ENCODE peak calls at places on chromosomes 1 and 21, in eight cellular contexts. One of them, this sample, is unnamed.

GRCh38 chr1:220217383-220217988 is 54.8 kb downstream of the RAB3GAP2 start:
- DNase-seq in naive thymus-derived CD4-positive, alpha-beta T cell: no peak
- DNase-seq in pancreas: no peak
- DNase-seq in cardiac muscle cell: peak; percentile 18
- DNase-seq in CD8-positive, alpha-beta memory T cell: no peak
- DNase-seq in lower lobe of right lung: no peak
- DNase-seq in neural progenitor cell: peak; percentile 16
- DNase-seq in mesenchymal stem cell: peak; percentile 12
- DNase-seq in this sample: no peak

GRCh38 chr1:31934706-31935629 is 3.2 kb downstream of the PTP4A2 start:
- DNase-seq in naive thymus-derived CD4-positive, alpha-beta T cell: no peak
- DNase-seq in pancreas: no peak
- DNase-seq in cardiac muscle cell: no peak
- DNase-seq in CD8-positive, alpha-beta memory T cell: no peak
- DNase-seq in lower lobe of right lung: no peak
- DNase-seq in neural progenitor cell: peak; percentile 48
- DNase-seq in mesenchymal stem cell: no peak
- DNase-seq in this sample: no peak

GRCh38 chr1:200873671-200874397 is 1.1 kb downstream of the GPR25 start:
- DNase-seq in naive thymus-derived CD4-positive, alpha-beta T cell: no peak
- DNase-seq in pancreas: no peak
- DNase-seq in cardiac muscle cell: no peak
- DNase-seq in CD8-positive, alpha-beta memory T cell: no peak
- DNase-seq in lower lobe of right lung: no peak
- DNase-seq in neural progenitor cell: no peak
- DNase-seq in mesenchymal stem cell: no peak
- DNase-seq in this sample: no peak

GRCh38 chr1:2294661-2295060 is 66.5 kb downstream of the SKI start:
- DNase-seq in naive thymus-derived CD4-positive, alpha-beta T cell: no peak
- DNase-seq in pancreas: no peak
- DNase-seq in cardiac muscle cell: no peak
- DNase-seq in CD8-positive, alpha-beta memory T cell: no peak
- DNase-seq in lower lobe of right lung: no peak
- DNase-seq in neural progenitor cell: no peak
- DNase-seq in mesenchymal stem cell: no peak
- DNase-seq in this sample: no peak

GRCh38 chr1:96308314-96308713 is 413.3 kb upstream of the PTBP2 start:
- DNase-seq in naive thymus-derived CD4-positive, alpha-beta T cell: no peak
- DNase-seq in pancreas: no peak
- DNase-seq in cardiac muscle cell: no peak
- DNase-seq in CD8-positive, alpha-beta memory T cell: no peak
- DNase-seq in lower lobe of right lung: no peak
- DNase-seq in neural progenitor cell: no peak
- DNase-seq in mesenchymal stem cell: no peak
- DNase-seq in this sample: no peak

GRCh38 chr21:25936776-25937175 is 202.0 kb downstream of the GABPA start:
- DNase-seq in naive thymus-derived CD4-positive, alpha-beta T cell: no peak
- DNase-seq in pancreas: no peak
- DNase-seq in cardiac muscle cell: no peak
- DNase-seq in CD8-positive, alpha-beta memory T cell: no peak
- DNase-seq in lower lobe of right lung: no peak
- DNase-seq in neural progenitor cell: no peak
- DNase-seq in mesenchymal stem cell: peak; percentile 74
- DNase-seq in this sample: no peak

GRCh38 chr1:41467673-41468072 is 16.8 kb downstream of the EDN2 start:
- DNase-seq in naive thymus-derived CD4-positive, alpha-beta T cell: no peak
- DNase-seq in pancreas: no peak
- DNase-seq in cardiac muscle cell: no peak
- DNase-seq in CD8-positive, alpha-beta memory T cell: no peak
- DNase-seq in lower lobe of right lung: no peak
- DNase-seq in neural progenitor cell: no peak
- DNase-seq in mesenchymal stem cell: no peak
- DNase-seq in this sample: no peak

GRCh38 chr1:5888606-5889211 is 103.5 kb downstream of the NPHP4 start:
- DNase-seq in naive thymus-derived CD4-positive, alpha-beta T cell: no peak
- DNase-seq in pancreas: no peak
- DNase-seq in cardiac muscle cell: no peak
- DNase-seq in CD8-positive, alpha-beta memory T cell: no peak
- DNase-seq in lower lobe of right lung: peak; percentile 14
- DNase-seq in neural progenitor cell: peak; percentile 28
- DNase-seq in mesenchymal stem cell: no peak
- DNase-seq in this sample: no peak

GRCh38 chr1:234206651-234207284 is 166.5 kb upstream of the COA6 start:
- DNase-seq in naive thymus-derived CD4-positive, alpha-beta T cell: no peak
- DNase-seq in pancreas: no peak
- DNase-seq in cardiac muscle cell: no peak
- DNase-seq in CD8-positive, alpha-beta memory T cell: no peak
- DNase-seq in lower lobe of right lung: no peak
- DNase-seq in neural progenitor cell: no peak
- DNase-seq in mesenchymal stem cell: peak; percentile 71
- DNase-seq in this sample: no peak

GRCh38 chr1:207174913-207175312 is 70.9 kb downstream of the C4BPA start:
- DNase-seq in naive thymus-derived CD4-positive, alpha-beta T cell: no peak
- DNase-seq in pancreas: no peak
- DNase-seq in cardiac muscle cell: no peak
- DNase-seq in CD8-positive, alpha-beta memory T cell: no peak
- DNase-seq in lower lobe of right lung: no peak
- DNase-seq in neural progenitor cell: no peak
- DNase-seq in mesenchymal stem cell: no peak
- DNase-seq in this sample: no peak

GRCh38 chr1:237671262-237671661 is 219.5 kb downstream of the ZP4 start:
- DNase-seq in naive thymus-derived CD4-positive, alpha-beta T cell: no peak
- DNase-seq in pancreas: no peak
- DNase-seq in cardiac muscle cell: no peak
- DNase-seq in CD8-positive, alpha-beta memory T cell: no peak
- DNase-seq in lower lobe of right lung: no peak
- DNase-seq in neural progenitor cell: no peak
- DNase-seq in mesenchymal stem cell: no peak
- DNase-seq in this sample: no peak

GRCh38 chr1:44029260-44029910 is 1.9 kb downstream of the SLC6A9 start:
- DNase-seq in naive thymus-derived CD4-positive, alpha-beta T cell: no peak
- DNase-seq in pancreas: no peak
- DNase-seq in cardiac muscle cell: peak; percentile 77
- DNase-seq in CD8-positive, alpha-beta memory T cell: no peak
- DNase-seq in lower lobe of right lung: no peak
- DNase-seq in neural progenitor cell: no peak
- DNase-seq in mesenchymal stem cell: no peak
- DNase-seq in this sample: no peak

GRCh38 chr1:64960731-64961130 is 5.6 kb downstream of the JAK1 start:
- DNase-seq in naive thymus-derived CD4-positive, alpha-beta T cell: no peak
- DNase-seq in pancreas: no peak
- DNase-seq in cardiac muscle cell: no peak
- DNase-seq in CD8-positive, alpha-beta memory T cell: no peak
- DNase-seq in lower lobe of right lung: no peak
- DNase-seq in neural progenitor cell: no peak
- DNase-seq in mesenchymal stem cell: no peak
- DNase-seq in this sample: no peak

GRCh38 chr1:53944469-53945182 is 873 bp downstream of the IFT25 start:
- DNase-seq in naive thymus-derived CD4-positive, alpha-beta T cell: no peak
- DNase-seq in pancreas: no peak
- DNase-seq in cardiac muscle cell: no peak
- DNase-seq in CD8-positive, alpha-beta memory T cell: no peak
- DNase-seq in lower lobe of right lung: no peak
- DNase-seq in neural progenitor cell: no peak
- DNase-seq in mesenchymal stem cell: peak; percentile 34
- DNase-seq in this sample: no peak

GRCh38 chr1:37765937-37766664 is 1.2 kb upstream of the EPHA10 start:
- DNase-seq in naive thymus-derived CD4-positive, alpha-beta T cell: no peak
- DNase-seq in pancreas: no peak
- DNase-seq in cardiac muscle cell: no peak
- DNase-seq in CD8-positive, alpha-beta memory T cell: no peak
- DNase-seq in lower lobe of right lung: no peak
- DNase-seq in neural progenitor cell: peak; percentile 10
- DNase-seq in mesenchymal stem cell: no peak
- DNase-seq in this sample: no peak

GRCh38 chr1:23578311-23578996 is 19.2 kb upstream of the ID3 start:
- DNase-seq in naive thymus-derived CD4-positive, alpha-beta T cell: no peak
- DNase-seq in pancreas: no peak
- DNase-seq in cardiac muscle cell: no peak
- DNase-seq in CD8-positive, alpha-beta memory T cell: no peak
- DNase-seq in lower lobe of right lung: no peak
- DNase-seq in neural progenitor cell: no peak
- DNase-seq in mesenchymal stem cell: peak; percentile 66
- DNase-seq in this sample: no peak

DNA sequence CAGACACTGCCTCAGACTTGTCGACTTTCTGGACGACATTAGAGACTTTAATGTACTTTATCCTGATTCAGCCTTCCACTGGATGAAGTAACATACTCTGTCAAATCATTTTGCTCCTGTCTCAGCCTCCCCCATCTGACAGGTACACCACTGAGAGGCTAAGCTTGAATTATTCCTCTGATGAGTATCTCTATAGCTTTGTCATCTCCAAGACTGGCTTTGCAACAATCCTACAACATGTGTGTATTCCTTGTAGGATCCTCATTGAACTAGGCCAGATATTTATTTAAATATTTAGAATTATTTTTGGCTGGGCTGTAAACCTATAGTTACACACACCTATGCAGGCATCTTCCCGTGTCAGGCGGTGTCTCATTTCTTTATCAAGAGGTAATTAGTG is 1.1 kb upstream of the TRIM58 start:
- DNase-seq in naive thymus-derived CD4-positive, alpha-beta T cell: no peak
- DNase-seq in pancreas: no peak
- DNase-seq in cardiac muscle cell: no peak
- DNase-seq in CD8-positive, alpha-beta memory T cell: no peak
- DNase-seq in lower lobe of right lung: no peak
- DNase-seq in neural progenitor cell: no peak
- DNase-seq in mesenchymal stem cell: no peak
- DNase-seq in this sample: no peak
- H3K9me3 ChIP-seq in naive thymus-derived CD4-positive, alpha-beta T cell: no peaks in the 10 kb centered on the region
- H3K9me3 ChIP-seq in pancreas: no peaks in the 10 kb centered on the region
- H3K9me3 ChIP-seq in cardiac muscle cell: no peaks in the 10 kb centered on the region
- H3K9me3 ChIP-seq in CD8-positive, alpha-beta memory T cell: no peaks in the 10 kb centered on the region
- H3K9me3 ChIP-seq in lower lobe of right lung: no peaks in the 10 kb centered on the region
- H3K9me3 ChIP-seq in neural progenitor cell: peaks cover 22% of the 10 kb centered on the region
- H3K9me3 ChIP-seq in mesenchymal stem cell: peaks cover 4% of the 10 kb centered on the region
- H3K9me3 ChIP-seq in this sample: no peaks in the 10 kb centered on the region

GRCh38 chr1:4684849-4685248 is 30.4 kb downstream of the AJAP1 start:
- DNase-seq in naive thymus-derived CD4-positive, alpha-beta T cell: no peak
- DNase-seq in pancreas: no peak
- DNase-seq in cardiac muscle cell: no peak
- DNase-seq in CD8-positive, alpha-beta memory T cell: no peak
- DNase-seq in lower lobe of right lung: no peak
- DNase-seq in neural progenitor cell: peak; percentile 67
- DNase-seq in mesenchymal stem cell: no peak
- DNase-seq in this sample: no peak

GRCh38 chr1:4689941-4690635 is 35.7 kb downstream of the AJAP1 start:
- DNase-seq in naive thymus-derived CD4-positive, alpha-beta T cell: no peak
- DNase-seq in pancreas: no peak
- DNase-seq in cardiac muscle cell: no peak
- DNase-seq in CD8-positive, alpha-beta memory T cell: no peak
- DNase-seq in lower lobe of right lung: no peak
- DNase-seq in neural progenitor cell: no peak
- DNase-seq in mesenchymal stem cell: no peak
- DNase-seq in this sample: no peak

GRCh38 chr1:4685466-4685865 is 31.1 kb downstream of the AJAP1 start:
- DNase-seq in naive thymus-derived CD4-positive, alpha-beta T cell: no peak
- DNase-seq in pancreas: no peak
- DNase-seq in cardiac muscle cell: no peak
- DNase-seq in CD8-positive, alpha-beta memory T cell: no peak
- DNase-seq in lower lobe of right lung: no peak
- DNase-seq in neural progenitor cell: no peak
- DNase-seq in mesenchymal stem cell: no peak
- DNase-seq in this sample: no peak

GRCh38 chr1:4689271-4689935 is 35.0 kb downstream of the AJAP1 start:
- DNase-seq in naive thymus-derived CD4-positive, alpha-beta T cell: no peak
- DNase-seq in pancreas: no peak
- DNase-seq in cardiac muscle cell: no peak
- DNase-seq in CD8-positive, alpha-beta memory T cell: no peak
- DNase-seq in lower lobe of right lung: no peak
- DNase-seq in neural progenitor cell: no peak
- DNase-seq in mesenchymal stem cell: no peak
- DNase-seq in this sample: no peak

DNA sequence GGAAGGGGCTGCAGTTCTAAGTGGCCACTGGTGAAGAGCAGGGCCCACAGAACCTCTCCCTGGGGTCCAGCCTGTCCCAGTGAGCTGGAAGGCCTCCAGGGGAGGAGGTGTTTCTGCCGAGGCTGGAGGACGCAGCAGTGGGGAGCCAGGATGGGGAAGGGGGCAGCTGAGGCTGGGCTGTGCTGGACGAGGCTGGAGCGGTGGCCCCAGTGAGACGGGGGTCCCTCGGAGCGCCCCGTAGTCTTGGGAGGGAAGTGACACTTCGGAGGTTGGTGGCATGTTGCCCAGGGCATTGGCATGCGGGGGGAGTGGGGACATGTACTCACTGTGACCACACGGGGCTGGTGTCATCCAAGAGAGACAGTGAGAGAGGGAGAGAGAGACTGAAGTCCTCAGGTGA is 33.5 kb downstream of the AJAP1 start:
- DNase-seq in naive thymus-derived CD4-positive, alpha-beta T cell: no peak
- DNase-seq in pancreas: no peak
- DNase-seq in cardiac muscle cell: no peak
- DNase-seq in CD8-positive, alpha-beta memory T cell: no peak
- DNase-seq in lower lobe of right lung: no peak
- DNase-seq in neural progenitor cell: no peak
- DNase-seq in mesenchymal stem cell: no peak
- DNase-seq in this sample: no peak
- H3K9me3 ChIP-seq in naive thymus-derived CD4-positive, alpha-beta T cell: no peaks in the 10 kb centered on the region
- H3K9me3 ChIP-seq in pancreas: no peaks in the 10 kb centered on the region
- H3K9me3 ChIP-seq in cardiac muscle cell: no peaks in the 10 kb centered on the region
- H3K9me3 ChIP-seq in CD8-positive, alpha-beta memory T cell: no peaks in the 10 kb centered on the region
- H3K9me3 ChIP-seq in lower lobe of right lung: no peaks in the 10 kb centered on the region
- H3K9me3 ChIP-seq in neural progenitor cell: no peaks in the 10 kb centered on the region
- H3K9me3 ChIP-seq in mesenchymal stem cell: no peaks in the 10 kb centered on the region
- H3K9me3 ChIP-seq in this sample: no peaks in the 10 kb centered on the region

GRCh38 chr1:79215311-79215710 is 208.8 kb upstream of the ADGRL4 start:
- DNase-seq in naive thymus-derived CD4-positive, alpha-beta T cell: no peak
- DNase-seq in pancreas: no peak
- DNase-seq in cardiac muscle cell: no peak
- DNase-seq in CD8-positive, alpha-beta memory T cell: no peak
- DNase-seq in lower lobe of right lung: no peak
- DNase-seq in neural progenitor cell: no peak
- DNase-seq in mesenchymal stem cell: no peak
- DNase-seq in this sample: no peak
- H3K9me3 ChIP-seq in naive thymus-derived CD4-positive, alpha-beta T cell: no peaks in the 10 kb centered on the region
- H3K9me3 ChIP-seq in pancreas: no peaks in the 10 kb centered on the region
- H3K9me3 ChIP-seq in cardiac muscle cell: no peaks in the 10 kb centered on the region
- H3K9me3 ChIP-seq in CD8-positive, alpha-beta memory T cell: no peaks in the 10 kb centered on the region
- H3K9me3 ChIP-seq in lower lobe of right lung: peaks cover 2% of the 10 kb centered on the region
- H3K9me3 ChIP-seq in neural progenitor cell: no peaks in the 10 kb centered on the region
- H3K9me3 ChIP-seq in mesenchymal stem cell: no peaks in the 10 kb centered on the region
- H3K9me3 ChIP-seq in this sample: no peaks in the 10 kb centered on the region

DNA sequence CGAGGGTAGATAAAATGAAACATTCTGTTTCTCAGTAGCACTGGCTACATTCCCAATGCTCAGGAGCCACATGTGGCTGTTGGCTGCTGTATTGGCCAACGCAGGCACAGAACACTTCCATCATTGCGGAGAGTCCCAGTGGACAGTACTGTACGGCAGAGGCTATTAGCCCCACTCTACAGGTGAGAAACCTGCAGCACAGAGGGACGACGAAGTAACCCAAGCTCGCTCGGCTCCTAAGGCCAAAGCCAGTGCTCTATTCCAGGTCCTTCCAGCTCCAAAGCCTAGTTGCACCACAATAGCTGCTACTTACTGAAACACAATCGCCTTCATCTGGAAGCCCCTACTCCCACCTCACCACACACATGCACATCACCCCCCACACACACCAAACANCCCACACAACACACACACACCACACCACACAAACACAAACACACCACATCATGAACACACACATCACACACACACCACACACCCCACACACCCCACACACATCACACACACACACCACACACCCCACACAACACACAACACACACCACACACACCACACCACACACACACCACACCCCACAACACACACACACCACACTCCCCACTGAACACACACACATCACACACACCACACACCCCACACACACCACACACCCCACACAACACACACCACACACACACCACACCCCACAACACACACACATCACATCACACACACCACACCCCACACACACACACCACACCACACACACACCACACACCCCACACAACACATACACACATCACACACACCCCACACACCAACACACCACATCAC is 3.2 kb downstream of the LYPD8 start:
- DNase-seq in naive thymus-derived CD4-positive, alpha-beta T cell: no peak
- DNase-seq in pancreas: no peak
- DNase-seq in cardiac muscle cell: no peak
- DNase-seq in CD8-positive, alpha-beta memory T cell: no peak
- DNase-seq in lower lobe of right lung: no peak
- DNase-seq in neural progenitor cell: peak; percentile 2
- DNase-seq in mesenchymal stem cell: no peak
- DNase-seq in this sample: no peak
- H3K9me3 ChIP-seq in naive thymus-derived CD4-positive, alpha-beta T cell: no peaks in the 10 kb centered on the region
- H3K9me3 ChIP-seq in pancreas: no peaks in the 10 kb centered on the region
- H3K9me3 ChIP-seq in cardiac muscle cell: no peaks in the 10 kb centered on the region
- H3K9me3 ChIP-seq in CD8-positive, alpha-beta memory T cell: no peaks in the 10 kb centered on the region
- H3K9me3 ChIP-seq in lower lobe of right lung: no peaks in the 10 kb centered on the region
- H3K9me3 ChIP-seq in neural progenitor cell: peaks cover 12% of the 10 kb centered on the region
- H3K9me3 ChIP-seq in mesenchymal stem cell: no peaks in the 10 kb centered on the region
- H3K9me3 ChIP-seq in this sample: no peaks in the 10 kb centered on the region